ENCODE peak calls at places on chromosome 18, in five cellular contexts. M, C, Y, V and R are unnamed samples.

GRCh38 chr18:58605027-58606020 is 23.6 kb downstream of the ALPK2 start:
- DNase-seq in C (peak), M (peak), V (no peak), Y (no peak), R (peak)

GRCh38 chr18:34444622-34445021 is 219.9 kb upstream of the NOL4 start:
- DNase-seq in Y (no peak), M (no peak), C (no peak), V (no peak), R (no peak)

GRCh38 chr18:27899893-27900292 is 277.0 kb downstream of the CDH2 start:
- DNase-seq in V (no peak), Y (no peak), M (no peak), C (peak), R (no peak)

GRCh38 chr18:8439091-8439490 is 170.1 kb upstream of the RAB12 start:
- DNase-seq in C (no peak), Y (no peak), M (no peak), V (no peak), R (peak)

GRCh38 chr18:50405582-50406271 is 30.9 kb downstream of the SKA1 start:
- DNase-seq in C (no peak), V (peak), Y (no peak), M (no peak), R (no peak)

GRCh38 chr18:37665346-37665745 is 99.7 kb upstream of the CELF4 start:
- DNase-seq in V (no peak), C (no peak), Y (no peak), M (no peak), R (no peak)

GRCh38 chr18:76801567-76802505 is 20.5 kb upstream of the ZNF236 start:
- DNase-seq in Y (peak), V (peak), C (peak), M (peak), R (peak)

GRCh38 chr18:73768043-73768442 is 379.6 kb downstream of the FBXO15 start:
- DNase-seq in V (no peak), Y (no peak), M (no peak), C (no peak), R (no peak)

GRCh38 chr18:35890323-35890722 is 82.2 kb upstream of the RMP24 start:
- DNase-seq in V (no peak), Y (no peak), C (no peak), M (no peak), R (no peak)

GRCh38 chr18:58953627-58954026 is 89.0 kb downstream of the ZNF532 start:
- DNase-seq in C (peak), M (no peak), V (no peak), Y (no peak), R (no peak)

GRCh38 chr18:26386421-26386820 is 160.2 kb downstream of the TAF4B start:
- DNase-seq in C (no peak), M (no peak), Y (no peak), V (no peak), R (no peak)

GRCh38 chr18:46917808-46918600 is 602 bp downstream of the KATNAL2 start:
- DNase-seq in Y (no peak), M (peak), V (peak), C (peak), R (no peak)

GRCh38 chr18:38256366-38256765 is 690.8 kb upstream of the CELF4 start:
- DNase-seq in V (no peak), M (no peak), C (peak), Y (no peak), R (no peak)

GRCh38 chr18:36640005-36640952 is 188.5 kb downstream of the TPGS2 start:
- DNase-seq in V (no peak), C (peak), Y (no peak), M (peak), R (no peak)

GRCh38 chr18:59268722-59269562 is 4.3 kb downstream of the RAX start:
- DNase-seq in V (peak), Y (no peak), M (no peak), C (peak), R (peak)

GRCh38 chr18:32337347-32337746 is 133.3 kb downstream of the GAREM1 start:
- DNase-seq in C (no peak), M (no peak), V (no peak), Y (no peak), R (peak)

GRCh38 chr18:41887100-41887499 is 67.9 kb upstream of the PIK3C3 start:
- DNase-seq in M (no peak), V (no peak), C (no peak), Y (no peak), R (no peak)

GRCh38 chr18:68588169-68588568 is 126.7 kb downstream of the TMX3 start:
- DNase-seq in C (no peak), Y (no peak), M (no peak), V (no peak), R (no peak)

GRCh38 chr18:58299135-58299473 is 255.1 kb downstream of the NEDD4L start:
- DNase-seq in V (no peak), M (no peak), C (no peak), Y (no peak), R (no peak)

GRCh38 chr18:9913526-9914333 is at the start of gene VAPA:
- DNase-seq in M (peak), V (peak), C (peak), Y (peak), R (peak)

GRCh38 chr18:31965331-31965970 is 22.5 kb upstream of the TRAPPC8 start:
- DNase-seq in Y (no peak), V (no peak), M (no peak), C (no peak), R (no peak)

GRCh38 chr18:64405161-64405560 is 256.3 kb upstream of the LINC00305 start:
- DNase-seq in M (peak), V (no peak), C (peak), Y (no peak), R (peak)

GRCh38 chr18:58603365-58604067 is 25.4 kb downstream of the ALPK2 start:
- DNase-seq in V (no peak), Y (no peak), M (peak), C (peak), R (no peak)

GRCh38 chr18:42174909-42175308 is 219.9 kb downstream of the PIK3C3 start:
- DNase-seq in C (peak), M (no peak), Y (peak), V (no peak), R (peak)

GRCh38 chr18:26618130-26618529 is 69.8 kb upstream of the KCTD1 start:
- DNase-seq in Y (no peak), V (no peak), M (no peak), C (no peak), R (no peak)

GRCh38 chr18:46459789-46460455 is 197.1 kb downstream of the LOXHD1 start:
- DNase-seq in Y (no peak), M (no peak), V (no peak), C (no peak), R (no peak)

GRCh38 chr18:78904179-78904531 is 75.5 kb upstream of the SALL3 start:
- DNase-seq in C (no peak), V (no peak), M (no peak), Y (no peak), R (no peak)

GRCh38 chr18:55575949-55576348 is 12.0 kb downstream of the TCF4 start:
- DNase-seq in V (no peak), Y (no peak), M (no peak), C (no peak), R (no peak)

GRCh38 chr18:55079067-55079466 is 119.8 kb upstream of the CCDC68 start:
- DNase-seq in M (no peak), Y (no peak), C (no peak), V (no peak), R (no peak)

GRCh38 chr18:323253-323622 is 55.4 kb upstream of the THOC1 start:
- DNase-seq in C (peak), V (no peak), M (peak), Y (no peak), R (peak)

GRCh38 chr18:76491801-76492668 is 3.0 kb downstream of the ZNF516 start:
- DNase-seq in C (peak), V (peak), M (peak), Y (peak), R (peak)

GRCh38 chr18:37294951-37295350 is 270.6 kb downstream of the CELF4 start:
- DNase-seq in C (peak), M (no peak), Y (peak), V (peak), R (peak)

GRCh38 chr18:24492445-24492844 is 32.0 kb downstream of the HRH4 start:
- DNase-seq in C (no peak), V (no peak), Y (no peak), M (no peak), R (no peak)

GRCh38 chr18:24490545-24490944 is 30.1 kb downstream of the HRH4 start:
- DNase-seq in V (no peak), Y (no peak), C (peak), M (peak), R (peak)

GRCh38 chr18:24494586-24494985 is 34.1 kb downstream of the HRH4 start:
- DNase-seq in Y (no peak), M (no peak), C (no peak), V (no peak), R (no peak)

GRCh38 chr18:24491882-24492281 is 31.4 kb downstream of the HRH4 start:
- DNase-seq in M (no peak), Y (no peak), V (no peak), C (no peak), R (no peak)

GRCh38 chr18:24488824-24489493 is 28.5 kb downstream of the HRH4 start:
- DNase-seq in M (peak), C (peak), Y (peak), V (no peak), R (no peak)
- H2AFZ ChIP-seq in M (no peak), C (no peak), Y (no peak), V (no peak), R (no peak)

GRCh38 chr18:12703096-12703567 is 290 bp downstream of the PSMG2 start:
- DNase-seq in Y (no peak), C (no peak), M (no peak), V (no peak), R (no peak)
- H3K14ac ChIP-seq in Y (no peak), C (no peak), M (peak), V (no peak), R (peak)

GRCh38 chr18:53682796-53683195 is 541.7 kb downstream of the MBD2 start:
- DNase-seq in Y (no peak), C (no peak), V (no peak), M (no peak), R (no peak)
- H3K4me3 ChIP-seq in Y (no peak), C (no peak), V (no peak), M (no peak), R (no peak)

DNA sequence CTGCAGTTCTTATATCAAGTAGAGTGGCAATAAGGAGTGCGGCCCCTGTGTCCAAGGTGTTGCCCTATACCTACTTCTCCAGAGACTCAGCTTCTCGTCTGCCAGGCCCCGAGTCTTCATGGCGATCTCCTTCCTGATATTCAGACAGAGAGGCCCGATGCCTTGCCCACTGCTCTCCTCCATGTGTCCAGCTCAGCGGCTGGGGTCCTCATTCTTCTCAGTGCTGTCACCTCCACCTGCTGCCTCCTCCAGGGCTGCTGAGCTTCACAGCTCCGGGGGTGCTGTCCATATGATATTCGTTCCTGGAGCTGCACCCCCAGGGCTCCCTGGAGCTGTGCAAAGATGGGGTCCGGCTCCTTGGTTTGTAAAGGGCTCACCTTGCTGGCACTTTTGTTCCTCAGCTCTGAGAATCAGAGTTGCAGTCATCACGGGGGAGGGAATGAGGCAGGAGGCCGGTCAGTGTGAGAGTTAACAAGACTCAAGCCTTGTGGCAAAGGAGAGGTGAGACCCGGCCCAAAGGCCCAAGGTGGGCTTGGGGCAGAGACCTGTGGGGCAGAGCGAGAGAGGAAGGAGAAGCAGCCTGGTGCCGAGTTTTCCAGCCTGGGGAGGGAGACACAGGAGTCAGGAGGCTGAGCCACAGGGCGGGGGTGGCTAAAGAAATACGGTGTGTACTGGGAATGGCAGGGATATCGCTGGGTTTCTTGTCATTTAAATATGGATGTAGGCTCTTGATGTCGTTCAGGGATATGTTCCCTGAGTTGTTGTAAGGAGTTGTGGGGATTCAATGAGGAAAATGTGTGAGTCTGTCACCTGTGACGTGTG is 120.6 kb downstream of the CTIF start:
- DNase-seq in V (no peak), Y (no peak), M (no peak), C (no peak), R (no peak)
- H2AFZ ChIP-seq in V (no peak), Y (no peak), M (no peak), C (no peak), R (no peak)

GRCh38 chr18:72697706-72698105 is 153.6 kb upstream of the CBLN2 start:
- DNase-seq in Y (no peak), C (no peak), M (no peak), V (no peak), R (no peak)

GRCh38 chr18:72692086-72692485 is 147.9 kb upstream of the CBLN2 start:
- DNase-seq in M (no peak), V (peak), Y (no peak), C (no peak), R (no peak)

GRCh38 chr18:72692595-72692994 is 148.5 kb upstream of the CBLN2 start:
- DNase-seq in M (no peak), V (no peak), C (no peak), Y (no peak), R (no peak)
- H3K14ac ChIP-seq in M (no peak), V (no peak), C (no peak), Y (peak), R (peak)

GRCh38 chr18:22166070-22166972 is 3.1 kb upstream of the GATA6 start:
- DNase-seq in V (peak), Y (no peak), M (no peak), C (peak), R (peak)
- H3K4me3 ChIP-seq in V (peak), Y (no peak), M (no peak), C (no peak), R (no peak)

GRCh38 chr18:2444201-2444875 is 127.0 kb downstream of the METTL4 start:
- DNase-seq in M (no peak), C (no peak), Y (no peak), V (no peak), R (no peak)

GRCh38 chr18:2451556-2451955 is 119.7 kb downstream of the METTL4 start:
- DNase-seq in V (no peak), M (no peak), Y (no peak), C (no peak), R (no peak)

GRCh38 chr18:2442726-2443275 is 128.5 kb downstream of the METTL4 start:
- DNase-seq in Y (no peak), M (peak), C (no peak), V (no peak), R (peak)

DNA sequence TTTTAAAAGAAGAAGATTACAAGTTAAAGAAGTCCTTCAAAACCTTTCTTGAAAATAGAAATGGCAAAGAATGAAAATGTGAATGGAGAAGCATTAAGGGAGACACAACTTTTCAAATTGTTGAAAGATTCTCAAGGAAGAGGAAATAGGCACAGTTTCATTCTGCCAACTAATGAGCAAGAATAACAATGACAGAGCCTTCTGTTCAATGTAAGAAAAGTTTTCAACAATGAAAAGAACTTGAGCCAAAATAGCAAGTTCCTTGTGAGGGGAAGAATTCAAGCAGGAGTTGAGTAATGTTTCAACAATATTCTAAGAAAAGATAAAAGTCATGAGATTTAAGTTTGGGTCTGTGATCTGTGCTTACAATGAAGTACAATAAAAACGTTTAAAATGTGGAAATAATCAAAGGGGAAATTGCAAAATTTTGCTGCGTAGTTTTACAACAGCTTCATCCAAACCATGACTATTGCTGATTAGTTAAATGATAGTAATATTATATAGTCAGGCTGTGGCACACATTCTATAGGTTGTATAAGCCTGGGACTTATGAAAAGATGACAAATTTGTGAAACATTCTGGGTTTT is 122.6 kb downstream of the METTL4 start:
- DNase-seq in V (no peak), C (no peak), M (no peak), Y (no peak), R (peak)
- H2AFZ ChIP-seq in V (no peak), C (no peak), M (no peak), Y (no peak), R (no peak)

DNA sequence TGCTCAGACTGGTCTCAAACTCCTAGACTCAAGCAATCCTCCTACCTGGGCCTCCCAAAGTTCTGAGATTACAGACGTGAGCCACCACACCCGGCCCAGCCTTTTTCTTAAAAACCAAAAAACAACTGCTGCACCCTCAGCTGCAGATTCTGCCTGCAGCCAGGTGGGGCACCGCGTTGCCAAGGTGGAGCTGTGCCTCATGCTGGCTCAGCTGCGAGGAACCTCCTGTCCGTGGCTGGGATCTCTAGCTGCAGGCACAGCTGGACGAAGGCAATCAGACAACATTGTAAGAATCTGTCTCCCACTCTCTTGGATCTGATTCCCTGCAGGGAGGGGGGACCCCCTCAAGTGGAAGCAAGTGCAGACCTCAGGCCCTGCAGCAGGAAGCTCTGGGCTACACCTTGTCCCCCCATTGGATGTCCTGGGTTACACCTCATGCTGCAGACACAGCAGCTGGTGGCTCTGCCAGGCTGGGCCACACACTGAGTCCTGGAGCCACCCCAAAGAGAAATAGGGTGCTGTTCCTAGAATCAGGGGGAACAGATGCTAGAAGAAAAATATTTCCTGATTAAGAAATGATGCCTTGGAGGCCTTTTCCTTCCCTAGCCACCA is 24.1 kb downstream of the CIDEA start:
- DNase-seq in C (no peak), M (peak), Y (no peak), V (no peak), R (peak)
- H3K14ac ChIP-seq in C (no peak), M (peak), Y (no peak), V (no peak), R (peak)